ENCODE peak calls at places on chromosomes 4 and X, in seven cellular contexts. Q is activated CD4-positive, alpha-beta T cell treated with anti-CD3 and anti-CD28 coated beads, Interleukin-2, amount 50 U/mL, for 4 hours; P is EL; U is T follicular helper cell; W is anterior cingulate cortex; G is suprapubic skin; L is NCI-H146. D is an unnamed sample.

GRCh38 chrX:51461053-51462050 is 35.0 kb downstream of the NUDT11 start:
- DNase-seq in Q (no peak), P (peak), U (no peak), W (no peak), G (no peak), L (no peak), D (peak)

GRCh38 chrX:96564595-96564994 is 120.0 kb upstream of the DIAPH2 start:
- DNase-seq in Q (no peak), P (no peak), U (no peak), W (no peak), G (no peak), L (no peak), D (no peak)

GRCh38 chr4:121073672-121074386 is 1.5 kb upstream of the NDNF start:
- DNase-seq in Q (no peak), P (no peak), U (no peak), W (no peak), G (no peak), L (no peak), D (no peak)

GRCh38 chr4:15677507-15677988 is 4.1 kb upstream of the FAM200B start:
- DNase-seq in Q (no peak), P (peak), U (no peak), W (no peak), G (no peak), L (peak), D (no peak)

GRCh38 chr4:8302331-8302730 is 32.8 kb downstream of the HTRA3 start:
- DNase-seq in Q (no peak), P (no peak), U (no peak), W (no peak), G (peak), L (no peak), D (no peak)

GRCh38 chr4:1245481-1246051 is 3.4 kb downstream of the CTBP1 start:
- DNase-seq in Q (no peak), P (no peak), U (no peak), W (no peak), G (peak), L (no peak), D (no peak)

GRCh38 chrX:71177327-71177726 is 32.7 kb downstream of the NLGN3 start:
- DNase-seq in Q (no peak), P (peak), U (no peak), W (no peak), G (no peak), L (no peak), D (no peak)

GRCh38 chr4:124862261-124862660 is 149.7 kb upstream of the ANKRD50 start:
- DNase-seq in Q (no peak), P (no peak), U (no peak), W (no peak), G (no peak), L (no peak), D (no peak)

GRCh38 chrX:44068043-44068442 is 94.9 kb upstream of the NDP start:
- DNase-seq in Q (no peak), P (no peak), U (no peak), W (no peak), G (no peak), L (no peak), D (no peak)